ENCODE peak calls at places on chromosomes 6 and 20, in ten cellular contexts. Z is uterus, R is Peyer's patch, L is neuronal stem cell, C is testis, T is right lobe of liver, M is GM06990, S is brain microvascular endothelial cell, J is mammary epithelial cell, H is tibial artery. K is an unnamed sample.

GRCh38 chr6:20702366-20702765 is 168.1 kb downstream of the CDKAL1 start:
- DNase-seq in Z (no peak), R (no peak), L (no peak), C (no peak), T (no peak), M (no peak), S (no peak), J (no peak), H (no peak), K (no peak)

GRCh38 chr6:88119769-88120168 is 46.4 kb downstream of the CNR1 start:
- DNase-seq in Z (no peak), R (no peak), L (peak; percentile 45), C (no peak), T (no peak), M (no peak), S (no peak), J (no peak), H (no peak), K (no peak)

GRCh38 chr20:32674362-32674789 is 635 bp upstream of the C20orf203 start:
- DNase-seq in Z (no peak), R (no peak), L (no peak), C (no peak), T (peak; percentile 63), M (no peak), S (peak; percentile 37), J (peak; percentile 44), H (no peak), K (peak; percentile 32)

GRCh38 chr20:49711331-49711987 is 2.2 kb downstream of the B4GALT5 start:
- DNase-seq in Z (no peak), R (no peak), L (no peak), C (no peak), T (no peak), M (no peak), S (no peak), J (no peak), H (no peak), K (no peak)

GRCh38 chr6:109373762-109374161 is 8.5 kb downstream of the CD164 start:
- DNase-seq in Z (no peak), R (no peak), L (no peak), C (no peak), T (no peak), M (peak; percentile 77), S (no peak), J (no peak), H (no peak), K (no peak)

GRCh38 chr6:71879016-71879415 is 7.3 kb upstream of the RIMS1 start:
- DNase-seq in Z (no peak), R (no peak), L (no peak), C (no peak), T (no peak), M (no peak), S (no peak), J (no peak), H (no peak), K (no peak)

GRCh38 chr6:113359155-113360140 is 497.7 kb upstream of the MARCKS start:
- DNase-seq in Z (no peak), R (no peak), L (no peak), C (no peak), T (no peak), M (no peak), S (peak; percentile 55), J (peak; percentile 92), H (no peak), K (peak; percentile 76)

GRCh38 chr20:43409041-43409913 is 48.4 kb upstream of the SRSF6 start:
- DNase-seq in Z (no peak), R (no peak), L (peak; percentile 38), C (peak; percentile 50), T (no peak), M (no peak), S (peak; percentile 36), J (peak; percentile 24), H (no peak), K (no peak)

DNA sequence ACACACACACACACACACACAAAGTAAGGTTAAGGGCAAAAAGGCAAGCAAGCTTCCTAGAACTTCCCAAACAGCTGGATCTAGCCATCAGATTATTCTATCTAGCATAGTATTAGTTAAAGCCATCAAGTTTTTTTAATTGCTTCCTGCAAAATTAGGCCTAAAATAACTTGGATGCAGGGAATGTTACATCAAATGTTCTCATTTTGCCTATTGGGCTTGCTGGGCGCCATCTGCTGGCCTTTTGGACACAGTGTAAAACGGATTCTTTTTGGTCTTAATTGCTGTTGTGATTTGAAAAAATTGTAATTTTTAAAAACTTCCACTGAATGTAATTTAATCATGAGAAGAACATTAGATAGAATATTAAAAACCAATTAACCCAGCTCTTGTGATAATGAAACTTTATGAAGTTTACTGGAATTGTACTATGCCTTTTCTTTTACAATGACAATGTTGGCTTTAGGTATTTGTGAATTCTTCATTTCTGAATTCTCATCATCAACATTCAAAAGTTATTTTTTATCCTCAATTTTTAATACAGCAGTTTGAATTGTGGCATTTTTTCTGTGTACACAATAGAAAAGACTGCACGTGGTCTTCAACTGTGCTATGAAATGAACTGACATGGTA is 6.8 kb downstream of the MKKS start:
- DNase-seq in Z (peak; percentile 55), R (no peak), L (peak; percentile 42), C (peak; percentile 82), T (no peak), M (no peak), S (peak; percentile 69), J (peak; percentile 47), H (no peak), K (no peak)
- H3K36me3 ChIP-seq in Z (no peaks in the 10 kb centered on the region), R (no peaks in the 10 kb centered on the region), L (peaks cover 25% of the 10 kb centered on the region), C (no peaks in the 10 kb centered on the region), T (no peaks in the 10 kb centered on the region), M (peaks cover 1% of the 10 kb centered on the region), S (no peaks in the 10 kb centered on the region), J (peaks cover 4% of the 10 kb centered on the region), H (no peaks in the 10 kb centered on the region), K (no peaks in the 10 kb centered on the region)

GRCh38 chr6:593139-593906 is 63.6 kb downstream of the HUS1B start:
- DNase-seq in Z (peak; percentile 60), R (no peak), L (peak; percentile 58), C (peak; percentile 78), T (peak; percentile 63), M (no peak), S (peak; percentile 46), J (peak; percentile 26), H (no peak), K (no peak)
- H3K36me3 ChIP-seq in Z (no peaks in the 10 kb centered on the region), R (no peaks in the 10 kb centered on the region), L (peaks cover 52% of the 10 kb centered on the region), C (no peaks in the 10 kb centered on the region), T (no peaks in the 10 kb centered on the region), M (peaks cover 6% of the 10 kb centered on the region), S (peaks cover 25% of the 10 kb centered on the region), J (peaks cover 7% of the 10 kb centered on the region), H (peaks cover 45% of the 10 kb centered on the region), K (no peaks in the 10 kb centered on the region)

GRCh38 chr6:7410801-7411200 is 21.2 kb downstream of the RIOK1 start:
- DNase-seq in Z (no peak), R (no peak), L (no peak), C (no peak), T (no peak), M (no peak), S (no peak), J (no peak), H (no peak), K (no peak)

GRCh38 chr6:7411328-7411727 is 21.7 kb downstream of the RIOK1 start:
- DNase-seq in Z (no peak), R (no peak), L (no peak), C (no peak), T (no peak), M (no peak), S (no peak), J (no peak), H (no peak), K (no peak)

GRCh38 chr6:7409740-7410139 is 20.1 kb downstream of the RIOK1 start:
- DNase-seq in Z (no peak), R (no peak), L (no peak), C (no peak), T (no peak), M (no peak), S (no peak), J (no peak), H (no peak), K (no peak)

GRCh38 chr6:7414811-7415210 is 25.2 kb downstream of the RIOK1 start:
- DNase-seq in Z (no peak), R (no peak), L (no peak), C (no peak), T (no peak), M (no peak), S (peak; percentile 61), J (no peak), H (no peak), K (peak; percentile 38)

DNA sequence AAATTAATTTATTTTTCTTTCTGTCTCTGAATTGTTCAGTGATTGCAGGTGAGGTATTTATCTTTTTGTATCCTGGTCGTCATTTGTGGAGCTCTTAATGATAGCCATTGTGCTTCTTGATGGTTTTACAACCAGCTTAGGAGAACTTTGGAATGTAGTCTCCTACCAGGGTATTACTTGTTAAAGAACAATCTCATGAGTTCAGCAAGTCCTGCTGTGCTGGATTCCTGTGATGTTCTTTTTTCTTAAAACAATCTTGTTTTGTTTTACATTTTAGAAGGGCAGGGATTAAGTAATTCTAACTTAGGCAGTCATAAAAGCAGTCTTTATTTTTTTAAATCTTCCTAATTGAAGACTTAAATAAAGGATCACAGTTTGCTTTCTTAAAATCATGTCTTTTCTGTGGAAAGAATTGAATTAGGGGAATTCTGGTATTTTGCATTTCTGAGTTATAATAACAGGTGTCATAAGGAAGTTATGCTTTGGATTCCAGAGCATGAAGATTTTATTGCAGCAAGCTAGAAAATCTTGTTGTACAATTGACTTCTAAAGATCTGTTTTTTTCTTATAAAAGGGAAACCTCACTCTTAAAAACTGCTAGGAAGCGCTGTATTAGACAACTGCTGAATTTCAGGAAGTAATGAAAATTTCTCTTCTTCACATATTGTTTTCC is 23.7 kb downstream of the RIOK1 start:
- DNase-seq in Z (no peak), R (no peak), L (peak; percentile 32), C (no peak), T (no peak), M (no peak), S (no peak), J (no peak), H (no peak), K (no peak)
- H3K36me3 ChIP-seq in Z (no peaks in the 10 kb centered on the region), R (no peaks in the 10 kb centered on the region), L (peaks cover 95% of the 10 kb centered on the region), C (no peaks in the 10 kb centered on the region), T (peaks cover 32% of the 10 kb centered on the region), M (peaks cover 8% of the 10 kb centered on the region), S (peaks cover 40% of the 10 kb centered on the region), J (peaks cover 29% of the 10 kb centered on the region), H (peaks cover 78% of the 10 kb centered on the region), K (no peaks in the 10 kb centered on the region)

GRCh38 chr6:138656278-138656803 is 117.2 kb upstream of the CCDC28A start:
- DNase-seq in Z (no peak), R (no peak), L (no peak), C (no peak), T (no peak), M (no peak), S (no peak), J (no peak), H (no peak), K (no peak)

GRCh38 chr6:138657026-138657425 is 116.5 kb upstream of the CCDC28A start:
- DNase-seq in Z (no peak), R (no peak), L (no peak), C (no peak), T (no peak), M (no peak), S (no peak), J (no peak), H (no peak), K (no peak)

GRCh38 chr6:138663892-138664291 is 109.7 kb upstream of the CCDC28A start:
- DNase-seq in Z (no peak), R (no peak), L (no peak), C (no peak), T (no peak), M (no peak), S (no peak), J (no peak), H (no peak), K (no peak)

GRCh38 chr6:138662474-138662873 is 111.1 kb upstream of the CCDC28A start:
- DNase-seq in Z (no peak), R (no peak), L (no peak), C (no peak), T (no peak), M (no peak), S (no peak), J (peak; percentile 87), H (no peak), K (no peak)

DNA sequence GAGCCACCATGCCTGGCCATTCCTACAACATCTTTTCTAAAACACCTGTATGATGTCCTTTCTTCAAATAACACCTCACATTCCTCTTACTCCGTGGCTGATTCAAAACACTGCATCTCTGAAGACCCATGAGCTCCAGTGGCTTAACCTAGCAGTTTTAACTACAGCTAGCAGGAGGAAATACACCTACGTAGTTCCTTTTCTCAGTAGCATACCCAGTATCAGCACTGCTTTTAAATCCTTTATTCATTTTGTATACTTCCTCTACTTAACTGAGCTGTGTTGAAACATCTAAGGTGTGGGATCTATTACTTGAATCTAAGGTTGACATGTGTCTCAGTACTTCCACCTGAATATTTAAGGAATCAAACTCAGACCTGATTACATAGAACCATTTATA is 113.6 kb upstream of the CCDC28A start:
- DNase-seq in Z (no peak), R (no peak), L (no peak), C (no peak), T (no peak), M (no peak), S (no peak), J (no peak), H (no peak), K (no peak)
- H3K36me3 ChIP-seq in Z (no peaks in the 10 kb centered on the region), R (no peaks in the 10 kb centered on the region), L (no peaks in the 10 kb centered on the region), C (no peaks in the 10 kb centered on the region), T (no peaks in the 10 kb centered on the region), M (no peaks in the 10 kb centered on the region), S (no peaks in the 10 kb centered on the region), J (no peaks in the 10 kb centered on the region), H (no peaks in the 10 kb centered on the region), K (no peaks in the 10 kb centered on the region)